ENCODE peak calls at places on chromosome 15, in six cellular contexts. L is upper lobe of right lung, X is B cell, U is psoas muscle, I is glutamatergic neuron, Y is tibial artery. R is an unnamed sample.

GRCh38 chr15:60381148-60381788 is 16.5 kb downstream of the ANXA2 start:
- DNase-seq in L (no peak), X (no peak), U (no peak), I (no peak), Y (no peak), R (no peak)

GRCh38 chr15:66565731-66566130 is at the start of gene LCTL:
- DNase-seq in L (peak; percentile 37), X (no peak), U (no peak), I (no peak), Y (no peak), R (no peak)

GRCh38 chr15:69751575-69751974 is 299.0 kb downstream of the RPLP1 start:
- DNase-seq in L (no peak), X (no peak), U (no peak), I (no peak), Y (no peak), R (no peak)

GRCh38 chr15:36579792-36580431 is 486 bp downstream of the CDIN1 start:
- DNase-seq in L (no peak), X (no peak), U (no peak), I (no peak), Y (peak; percentile 68), R (peak; percentile 45)

GRCh38 chr15:47577476-47577875 is 139.8 kb upstream of the SEMA6D start:
- DNase-seq in L (no peak), X (no peak), U (no peak), I (peak; percentile 32), Y (no peak), R (no peak)

GRCh38 chr15:74543583-74543982 is 2.6 kb downstream of the ARID3B start:
- DNase-seq in L (no peak), X (peak; percentile 30), U (no peak), I (no peak), Y (no peak), R (no peak)

GRCh38 chr15:38050529-38050928 is 116.1 kb downstream of the TMCO5A start:
- DNase-seq in L (no peak), X (no peak), U (no peak), I (no peak), Y (no peak), R (no peak)

GRCh38 chr15:75843618-75844610 is 667 bp downstream of the UBE2Q2 start:
- DNase-seq in L (peak; percentile 86), X (peak; percentile 66), U (peak; percentile 74), I (peak; percentile 71), Y (peak; percentile 82), R (peak; percentile 84)

GRCh38 chr15:69526696-69527095 is 74.1 kb downstream of the RPLP1 start:
- DNase-seq in L (no peak), X (no peak), U (no peak), I (no peak), Y (peak; percentile 0), R (no peak)

GRCh38 chr15:25543156-25543555 is 104.3 kb upstream of the UBE3A start:
- DNase-seq in L (no peak), X (no peak), U (no peak), I (no peak), Y (peak; percentile 84), R (no peak)

GRCh38 chr15:74208901-74209559 is 6.4 kb upstream of the STRA6 start:
- DNase-seq in L (no peak), X (no peak), U (no peak), I (no peak), Y (no peak), R (no peak)

GRCh38 chr15:29570931-29571727 is 251.1 kb downstream of the TJP1 start:
- DNase-seq in L (no peak), X (no peak), U (no peak), I (peak; percentile 77), Y (no peak), R (peak; percentile 41)

GRCh38 chr15:85361306-85361705 is 19.1 kb upstream of the AKAP13 start:
- DNase-seq in L (no peak), X (no peak), U (no peak), I (no peak), Y (no peak), R (peak; percentile 74)

GRCh38 chr15:74399511-74400312 is 32.3 kb upstream of the CYP11A1 start:
- DNase-seq in L (no peak), X (no peak), U (no peak), I (no peak), Y (no peak), R (no peak)

GRCh38 chr15:70266412-70267089 is 168.8 kb upstream of the TLE3 start:
- DNase-seq in L (peak; percentile 92), X (peak; percentile 43), U (peak; percentile 90), I (no peak), Y (peak; percentile 90), R (no peak)

GRCh38 chr15:66535056-66535455 is 29.9 kb downstream of the ZWILCH start:
- DNase-seq in L (no peak), X (no peak), U (no peak), I (no peak), Y (no peak), R (no peak)

GRCh38 chr15:71591057-71591456 is 219.3 kb upstream of the NR2E3 start:
- DNase-seq in L (no peak), X (no peak), U (no peak), I (no peak), Y (no peak), R (no peak)
- TF ChIP-seq CTCF in L (no peak), X (no peak), U (no peak), I (peak; percentile 33), Y (no peak), R (no peak)

GRCh38 chr15:80536231-80536630 is 132.0 kb downstream of the ARNT2 start:
- DNase-seq in L (no peak), X (no peak), U (no peak), I (no peak), Y (no peak), R (no peak)
- TF ChIP-seq CTCF in L (no peak), X (no peak), U (no peak), I (no peak), Y (no peak), R (no peak)

GRCh38 chr15:45666119-45666875 is 31.5 kb downstream of the SQOR start:
- DNase-seq in L (no peak), X (no peak), U (no peak), I (no peak), Y (no peak), R (no peak)
- TF ChIP-seq CTCF in L (no peak), X (no peak), U (no peak), I (no peak), Y (no peak), R (no peak)

GRCh38 chr15:78308422-78309021 is 9.1 kb upstream of the SKIC8 start:
- DNase-seq in L (peak; percentile 84), X (peak; percentile 36), U (peak; percentile 79), I (peak; percentile 93), Y (peak; percentile 48), R (peak; percentile 79)
- TF ChIP-seq CTCF in L (peak; percentile 82), X (peak; percentile 53), U (peak; percentile 84), I (peak; percentile 78), Y (peak; percentile 32), R (peak; percentile 73)

DNA sequence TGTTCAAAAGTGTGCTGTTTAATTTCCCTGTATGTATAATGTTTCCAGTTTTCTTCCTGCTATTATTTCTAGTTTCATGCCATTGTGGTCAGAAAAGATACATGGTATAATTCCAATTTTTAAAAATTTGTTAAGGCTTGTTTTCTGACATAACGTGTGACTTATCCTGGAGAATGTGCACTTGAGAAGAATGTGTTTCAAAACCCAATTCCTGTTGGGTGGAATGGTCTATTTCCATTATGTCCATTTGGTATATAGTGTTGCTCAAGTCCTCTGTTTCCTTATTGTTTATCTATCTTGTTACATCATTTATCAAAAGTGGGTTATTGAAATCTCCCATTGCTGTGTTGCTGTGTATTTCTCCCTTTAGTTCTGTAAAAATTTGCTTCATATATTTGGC is 215.4 kb downstream of the GREM1 start:
- DNase-seq in L (no peak), X (no peak), U (no peak), I (no peak), Y (no peak), R (no peak)
- TF ChIP-seq CTCF in L (no peak), X (no peak), U (no peak), I (no peak), Y (no peak), R (no peak)

GRCh38 chr15:101137312-101137940 is 114.4 kb downstream of the CHSY1 start:
- DNase-seq in L (no peak), X (peak; percentile 24), U (peak; percentile 32), I (no peak), Y (no peak), R (no peak)
- TF ChIP-seq CTCF in L (no peak), X (no peak), U (no peak), I (no peak), Y (no peak), R (no peak)

GRCh38 chr15:68372291-68372811 is 59.6 kb downstream of the ITGA11 start:
- DNase-seq in L (no peak), X (no peak), U (no peak), I (no peak), Y (peak; percentile 59), R (no peak)
- TF ChIP-seq CTCF in L (peak; percentile 32), X (no peak), U (peak; percentile 45), I (no peak), Y (peak; percentile 30), R (no peak)